ENCODE peak calls at places on chromosomes 4 and X, in five cellular contexts. X is choroid plexus epithelial cell; A is activated CD4-positive, CD25-positive, alpha-beta regulatory T cell; G is WTC11; F is activated T-cell treated with anti-CD3 and anti-CD28 coated beads, Interleukin-2, amount 50 U/mL, for 72 hours. O is an unnamed sample.

GRCh38 chr4:15286041-15286440 is 141.8 kb upstream of the C1QTNF7 start:
- DNase-seq in G (no peak), X (no peak), F (no peak), A (no peak), O (no peak)

GRCh38 chrX:48937065-48937907 is 18.5 kb upstream of the PIM2 start:
- DNase-seq in F (peak), A (peak), G (peak), X (peak), O (no peak)

GRCh38 chr4:140996757-140997156 is 136.5 kb downstream of the RNF150 start:
- DNase-seq in X (peak), F (no peak), G (no peak), A (no peak), O (no peak)

GRCh38 chr4:165248102-165248501 is 40.7 kb downstream of the KLHL2 start:
- DNase-seq in A (no peak), G (no peak), X (no peak), F (no peak), O (no peak)

GRCh38 chrX:100648601-100649417 is 4.8 kb downstream of the SRPX2 start:
- DNase-seq in G (no peak), X (peak), F (no peak), A (no peak), O (no peak)

GRCh38 chr4:42915484-42915883 is 23.0 kb downstream of the GRXCR1 start:
- DNase-seq in A (no peak), F (no peak), G (no peak), X (no peak), O (no peak)

GRCh38 chrX:88397551-88397950 is 349.5 kb upstream of the CPXCR1 start:
- DNase-seq in F (no peak), A (no peak), G (no peak), X (no peak), O (no peak)

GRCh38 chr4:183540498-183540953 is 35.7 kb downstream of the ING2 start:
- DNase-seq in X (peak), F (no peak), G (no peak), A (no peak), O (no peak)

GRCh38 chr4:11039494-11040142 is 355.1 kb upstream of the CLNK start:
- DNase-seq in A (no peak), X (no peak), F (no peak), G (no peak), O (no peak)

GRCh38 chr4:61373901-61374611 is 173.9 kb downstream of the ADGRL3 start:
- DNase-seq in F (no peak), A (no peak), X (peak), G (no peak), O (no peak)

GRCh38 chr4:7960017-7960789 is 20.5 kb upstream of the AFAP1 start:
- DNase-seq in X (no peak), A (no peak), G (no peak), F (peak), O (no peak)

GRCh38 chr4:185471235-185472062 is at the start of gene CCDC110:
- DNase-seq in X (peak), G (peak), F (peak), A (peak), O (peak)

GRCh38 chr4:749771-750666 is 44.4 kb downstream of the PCGF3 start:
- DNase-seq in A (no peak), G (no peak), X (peak), F (no peak), O (no peak)

GRCh38 chrX:42290608-42291007 is 367.3 kb upstream of the CASK start:
- DNase-seq in G (no peak), A (no peak), F (no peak), X (peak), O (no peak)